ENCODE peak calls at places on chromosome 22, in eight cellular contexts. V, J, M, G, O, D, Q and R are unnamed samples.

GRCh38 chr22:42720263-42721044 is at the start of gene A4GALT:
- DNase-seq in V (no peak), J (no peak), M (no peak), G (peak), O (no peak), D (no peak), Q (peak), R (no peak)

GRCh38 chr22:32376681-32377080 is 19.0 kb downstream of the RFPL3 start:
- DNase-seq in V (no peak), J (no peak), M (no peak), G (no peak), O (no peak), D (no peak), Q (no peak), R (no peak)

GRCh38 chr22:20777420-20778177 is 3.7 kb downstream of the SERPIND1 start:
- DNase-seq in V (no peak), J (peak), M (peak), G (peak), O (peak), D (peak), Q (no peak), R (no peak)

GRCh38 chr22:30944986-30945385 is 23.6 kb downstream of the MORC2 start:
- DNase-seq in V (no peak), J (no peak), M (no peak), G (no peak), O (no peak), D (no peak), Q (no peak), R (no peak)

GRCh38 chr22:29092243-29092642 is 19.4 kb downstream of the KREMEN1 start:
- DNase-seq in V (no peak), J (no peak), M (no peak), G (no peak), O (no peak), D (no peak), Q (no peak), R (no peak)

GRCh38 chr22:46560696-46561295 is 23.4 kb upstream of the CELSR1 start:
- DNase-seq in V (no peak), J (no peak), M (no peak), G (no peak), O (no peak), D (no peak), Q (no peak), R (peak)

GRCh38 chr22:43166132-43166930 is 15.0 kb downstream of the TSPO start:
- DNase-seq in V (no peak), J (no peak), M (no peak), G (no peak), O (no peak), D (no peak), Q (no peak), R (no peak)

GRCh38 chr22:29478326-29479276 is 1.4 kb upstream of the NEFH start:
- DNase-seq in V (no peak), J (no peak), M (no peak), G (no peak), O (no peak), D (peak), Q (peak), R (no peak)

GRCh38 chr22:20550057-20550817 is 42.8 kb downstream of the MED15 start:
- DNase-seq in V (no peak), J (no peak), M (no peak), G (no peak), O (no peak), D (no peak), Q (no peak), R (no peak)

GRCh38 chr22:30891781-30892180 is 76.8 kb downstream of the MORC2 start:
- DNase-seq in V (no peak), J (no peak), M (no peak), G (no peak), O (no peak), D (no peak), Q (no peak), R (no peak)

GRCh38 chr22:31083923-31084810 is 3.0 kb downstream of the SMTN start:
- DNase-seq in V (no peak), J (no peak), M (peak), G (no peak), O (no peak), D (no peak), Q (no peak), R (no peak)

GRCh38 chr22:18024276-18024939 is at the start of gene MICAL3:
- DNase-seq in V (peak), J (no peak), M (peak), G (peak), O (peak), D (peak), Q (peak), R (peak)

GRCh38 chr22:43014062-43014875 is 680 bp downstream of the PACSIN2 start:
- DNase-seq in V (no peak), J (no peak), M (peak), G (peak), O (peak), D (peak), Q (peak), R (peak)

GRCh38 chr22:42820075-42820763 is 36.9 kb downstream of the ARFGAP3 start:
- DNase-seq in V (no peak), J (peak), M (no peak), G (peak), O (peak), D (peak), Q (no peak), R (no peak)

GRCh38 chr22:28132466-28132865 is 213.4 kb upstream of the PITPNB start:
- DNase-seq in V (no peak), J (no peak), M (no peak), G (no peak), O (no peak), D (no peak), Q (no peak), R (no peak)

GRCh38 chr22:20065896-20066616 is 14.0 kb upstream of the DGCR8 start:
- DNase-seq in V (no peak), J (no peak), M (no peak), G (no peak), O (no peak), D (no peak), Q (no peak), R (no peak)

GRCh38 chr22:37187891-37188761 is at the start of gene C1QTNF6:
- DNase-seq in V (no peak), J (no peak), M (peak), G (peak), O (no peak), D (peak), Q (peak), R (peak)

GRCh38 chr22:27602390-27602789 is 199.2 kb downstream of the MN1 start:
- DNase-seq in V (no peak), J (no peak), M (no peak), G (no peak), O (no peak), D (no peak), Q (no peak), R (no peak)

GRCh38 chr22:41197808-41198585 is 7.1 kb upstream of the L3MBTL2 start:
- DNase-seq in V (no peak), J (no peak), M (peak), G (no peak), O (peak), D (peak), Q (peak), R (peak)
- H3K4me3 ChIP-seq in V (peak), J (peak), M (peak), G (peak), O (peak), D (peak), Q (peak), R (peak)

GRCh38 chr22:24588370-24588755 is 4.5 kb downstream of the LRRC75B start:
- DNase-seq in V (no peak), J (no peak), M (no peak), G (peak), O (no peak), D (no peak), Q (peak), R (peak)

GRCh38 chr22:24587251-24587650 is 5.6 kb downstream of the LRRC75B start:
- DNase-seq in V (no peak), J (no peak), M (no peak), G (no peak), O (no peak), D (no peak), Q (no peak), R (no peak)

GRCh38 chr22:24587948-24588347 is 4.9 kb downstream of the LRRC75B start:
- DNase-seq in V (no peak), J (no peak), M (no peak), G (no peak), O (no peak), D (no peak), Q (no peak), R (no peak)

GRCh38 chr22:24589518-24590030 is 3.3 kb downstream of the LRRC75B start:
- DNase-seq in V (no peak), J (no peak), M (no peak), G (no peak), O (no peak), D (no peak), Q (no peak), R (no peak)

GRCh38 chr22:24588756-24589481 is 4.0 kb downstream of the LRRC75B start:
- DNase-seq in V (no peak), J (no peak), M (no peak), G (no peak), O (no peak), D (no peak), Q (no peak), R (peak)
- H3K4me3 ChIP-seq in V (no peak), J (no peak), M (no peak), G (no peak), O (no peak), D (no peak), Q (no peak), R (no peak)

DNA sequence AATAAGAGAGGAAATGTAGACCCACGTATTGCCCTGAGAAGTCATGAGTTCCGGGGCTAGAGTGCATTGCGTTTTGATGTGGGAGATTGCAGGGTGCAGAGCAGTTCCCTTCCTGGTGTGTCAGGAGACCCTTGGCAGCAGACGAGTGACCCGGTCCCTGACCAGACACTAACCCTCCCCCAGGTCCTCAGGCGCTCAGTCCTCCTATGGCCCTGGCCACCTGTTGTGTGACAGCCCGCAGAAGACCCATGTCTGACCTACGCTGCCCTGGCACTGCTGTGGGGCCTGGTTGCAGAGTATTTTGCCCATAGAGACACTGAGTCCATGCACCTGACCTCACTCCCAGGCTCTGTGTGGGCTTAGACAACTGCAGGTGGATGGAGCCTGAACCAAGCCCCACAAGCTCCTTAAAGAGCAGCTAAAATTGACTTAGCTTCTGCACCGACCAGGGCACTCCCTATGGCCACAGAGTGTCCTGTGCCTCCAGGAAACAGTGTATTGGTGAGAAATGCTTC is 833.8 kb downstream of the TBC1D22A start:
- DNase-seq in V (no peak), J (no peak), M (no peak), G (no peak), O (no peak), D (no peak), Q (no peak), R (no peak)
- H3K4me3 ChIP-seq in V (no peak), J (no peak), M (no peak), G (no peak), O (no peak), D (no peak), Q (no peak), R (no peak)

DNA sequence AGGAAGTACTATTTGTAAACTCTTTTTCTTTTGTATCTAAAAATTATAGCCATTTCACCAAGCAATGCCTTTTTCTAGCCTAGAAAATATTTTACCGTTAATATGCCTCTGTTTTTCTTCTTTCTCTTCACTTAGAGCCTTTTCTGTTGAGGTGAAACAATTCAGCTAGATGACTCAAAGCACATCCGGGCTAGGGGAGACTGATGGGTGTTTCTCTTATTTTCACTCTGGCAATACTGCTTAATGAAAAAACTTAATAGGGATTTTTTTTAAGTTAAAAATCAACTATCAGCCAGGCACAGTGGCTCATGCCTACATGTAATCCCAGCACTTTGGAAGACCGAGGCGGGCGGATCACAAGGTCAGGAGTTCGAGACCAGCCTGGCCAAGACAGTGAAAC is 93.3 kb downstream of the SGSM3 start:
- DNase-seq in V (no peak), J (no peak), M (no peak), G (no peak), O (no peak), D (no peak), Q (no peak), R (no peak)
- H3K4me3 ChIP-seq in V (peak), J (no peak), M (peak), G (no peak), O (no peak), D (no peak), Q (no peak), R (no peak)

GRCh38 chr22:49936018-49936972 is 17.9 kb downstream of the CRELD2 start:
- DNase-seq in V (peak), J (no peak), M (peak), G (peak), O (peak), D (peak), Q (peak), R (peak)
- H3K4me3 ChIP-seq in V (peak), J (peak), M (peak), G (no peak), O (peak), D (no peak), Q (peak), R (no peak)

DNA sequence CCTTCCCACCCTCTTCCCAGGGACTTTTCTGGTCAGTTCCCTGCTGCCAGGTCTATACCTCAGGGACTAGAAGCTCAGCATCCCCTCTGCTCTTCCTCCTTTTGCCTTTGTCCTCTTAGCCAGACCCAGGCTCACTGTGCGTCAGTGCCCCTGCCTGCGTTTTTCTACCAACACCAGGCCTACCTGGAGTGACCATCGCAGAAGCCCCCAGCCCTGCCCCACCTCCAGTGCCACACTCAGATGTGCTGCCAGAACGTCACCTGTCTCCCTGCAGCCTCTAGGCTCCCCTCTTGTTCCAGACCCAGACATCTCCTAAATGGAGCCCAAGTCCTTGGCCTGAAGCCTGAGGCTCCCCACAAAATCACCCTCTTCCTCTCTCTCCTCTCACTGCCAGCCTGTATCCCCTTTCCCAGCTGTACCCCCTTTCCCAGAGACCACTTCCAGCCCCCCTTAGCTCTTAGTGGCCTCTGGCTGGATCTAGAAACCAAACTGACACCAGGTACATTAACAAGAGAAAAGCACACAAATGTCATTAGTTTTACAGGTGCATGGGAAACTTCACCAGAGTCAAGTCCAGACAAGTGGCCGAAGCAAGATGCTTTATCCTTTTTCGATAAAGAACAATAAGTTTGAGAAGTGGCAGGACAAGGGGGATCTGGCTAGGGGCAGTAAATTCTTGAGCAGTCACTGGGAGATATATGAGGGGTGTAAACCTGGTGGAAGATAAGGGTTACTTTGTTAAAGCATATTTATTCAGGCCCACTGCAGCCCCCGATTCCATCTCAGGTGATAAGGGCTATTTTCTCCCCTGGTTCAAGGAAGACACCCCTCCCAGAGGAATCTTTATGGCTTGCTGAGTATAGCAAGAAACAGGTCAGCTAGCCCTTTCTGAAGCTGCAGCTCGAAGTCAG is 61.5 kb downstream of the BCR start:
- DNase-seq in V (no peak), J (no peak), M (no peak), G (no peak), O (no peak), D (no peak), Q (no peak), R (no peak)
- H3K4me3 ChIP-seq in V (no peak), J (no peak), M (no peak), G (no peak), O (no peak), D (no peak), Q (no peak), R (no peak)

DNA sequence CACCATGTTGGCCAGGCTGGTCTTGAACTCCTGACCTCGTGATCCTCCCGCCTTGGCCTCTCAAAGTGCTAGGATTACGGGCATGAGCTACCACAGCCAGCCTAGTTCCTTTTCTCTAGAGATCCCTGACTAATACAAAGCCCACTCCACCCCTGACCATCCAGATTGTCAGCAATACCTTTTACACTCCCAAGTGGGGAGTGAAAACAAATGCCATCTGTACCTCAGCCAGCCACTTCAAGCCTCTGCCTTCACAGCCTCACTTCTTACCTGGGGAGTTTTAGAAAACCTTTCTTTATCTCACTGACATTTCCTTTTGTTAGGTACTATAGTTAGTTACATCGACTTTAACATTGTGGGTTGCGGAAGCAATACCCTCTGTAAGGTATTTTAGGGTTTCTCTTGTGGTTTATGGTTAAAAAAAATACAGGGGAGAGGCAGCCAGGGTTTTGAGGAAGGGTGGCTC is 8.8 kb downstream of the TOM1 start:
- DNase-seq in V (no peak), J (no peak), M (no peak), G (no peak), O (no peak), D (no peak), Q (no peak), R (no peak)
- H3K4me3 ChIP-seq in V (no peak), J (no peak), M (no peak), G (no peak), O (no peak), D (no peak), Q (no peak), R (no peak)

GRCh38 chr22:38271927-38272372 is 860 bp downstream of the TMEM184B start:
- DNase-seq in V (no peak), J (no peak), M (peak), G (peak), O (peak), D (peak), Q (no peak), R (no peak)
- H3K4me3 ChIP-seq in V (peak), J (peak), M (peak), G (peak), O (peak), D (peak), Q (peak), R (peak)

GRCh38 chr22:36123673-36124630 is 36.6 kb downstream of the APOL3 start:
- DNase-seq in V (peak), J (peak), M (peak), G (peak), O (peak), D (peak), Q (peak), R (peak)
- H3K4me3 ChIP-seq in V (peak), J (no peak), M (peak), G (peak), O (no peak), D (no peak), Q (no peak), R (peak)

DNA sequence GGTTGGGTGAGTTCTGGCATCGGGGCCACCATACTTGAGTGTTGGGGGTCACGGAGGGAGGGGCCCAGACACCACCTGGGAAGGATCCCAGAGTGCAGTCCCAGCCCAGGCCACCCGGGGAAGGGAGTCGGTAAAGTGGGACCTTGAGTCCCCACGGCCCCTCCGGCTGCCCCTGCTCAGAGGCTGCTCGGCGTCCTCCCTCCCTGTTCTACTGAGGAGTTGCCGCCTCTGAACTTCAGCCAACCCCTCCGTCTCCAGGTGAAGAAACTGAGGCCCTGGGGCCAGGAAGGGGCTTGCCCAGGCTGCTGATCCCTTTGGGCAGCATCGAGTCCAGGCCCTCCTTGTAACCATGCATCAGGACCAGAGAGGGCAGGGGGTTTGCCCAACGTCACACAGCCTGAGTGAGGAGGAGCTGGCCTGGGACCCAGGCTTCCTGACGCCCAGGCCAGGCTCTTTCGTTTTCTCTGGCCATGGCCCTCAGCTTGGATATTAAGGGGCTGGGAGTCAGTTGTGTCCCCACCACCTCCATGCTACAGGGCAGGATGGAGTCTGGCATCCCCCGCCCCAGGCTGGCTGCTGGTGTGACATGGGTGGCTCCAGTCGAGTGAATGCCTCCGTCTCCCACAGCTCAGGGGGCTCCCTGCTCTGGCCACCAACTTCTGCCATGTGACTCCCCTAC is 1.3 kb downstream of the PARVG start:
- DNase-seq in V (no peak), J (no peak), M (no peak), G (no peak), O (no peak), D (no peak), Q (no peak), R (peak)
- H3K4me3 ChIP-seq in V (peak), J (no peak), M (peak), G (no peak), O (peak), D (no peak), Q (no peak), R (no peak)